ENCODE peak calls at places on chromosome 22, in six cellular contexts. F is AG04449, D is MCF 10A, G is coronary artery, M is sigmoid colon, V is astrocyte of the cerebellum. K is an unnamed sample.

GRCh38 chr22:30117256-30117655 is 37.0 kb downstream of the HORMAD2 start:
- DNase-seq in F (no peak), D (no peak), G (no peak), M (no peak), V (no peak), K (no peak)

GRCh38 chr22:17486313-17486712 is 77.0 kb upstream of the SLC25A18 start:
- DNase-seq in F (no peak), D (no peak), G (no peak), M (no peak), V (no peak), K (no peak)

GRCh38 chr22:27718186-27719032 is 83.1 kb downstream of the MN1 start:
- DNase-seq in F (peak; percentile 73), D (peak; percentile 91), G (peak; percentile 92), M (peak; percentile 92), V (peak; percentile 37), K (peak; percentile 17)

GRCh38 chr22:45648320-45649070 is 23.1 kb upstream of the ATXN10 start:
- DNase-seq in F (no peak), D (no peak), G (no peak), M (no peak), V (no peak), K (no peak)

GRCh38 chr22:39917776-39918493 is 17.1 kb downstream of the GRAP2 start:
- DNase-seq in F (no peak), D (peak; percentile 43), G (no peak), M (no peak), V (no peak), K (no peak)

GRCh38 chr22:19504900-19505734 is 19.1 kb downstream of the CLDN5 start:
- DNase-seq in F (no peak), D (no peak), G (no peak), M (no peak), V (no peak), K (no peak)

GRCh38 chr22:17893900-17894299 is 119.6 kb upstream of the BID start:
- DNase-seq in F (no peak), D (no peak), G (no peak), M (no peak), V (no peak), K (no peak)

GRCh38 chr22:19959587-19960490 is 18.2 kb upstream of the TXNRD2 start:
- DNase-seq in F (no peak), D (no peak), G (no peak), M (peak; percentile 65), V (no peak), K (no peak)

GRCh38 chr22:41512421-41513194 is 31.7 kb downstream of the POLR3H start:
- DNase-seq in F (no peak), D (peak; percentile 87), G (no peak), M (no peak), V (peak; percentile 53), K (peak; percentile 75)

GRCh38 chr22:40436460-40437431 is 66.4 kb downstream of the SGSM3 start:
- DNase-seq in F (no peak), D (peak; percentile 71), G (no peak), M (no peak), V (peak; percentile 58), K (no peak)

GRCh38 chr22:49236541-49237075 is 591.1 kb downstream of the BRD1 start:
- DNase-seq in F (no peak), D (no peak), G (peak; percentile 52), M (no peak), V (no peak), K (no peak)

DNA sequence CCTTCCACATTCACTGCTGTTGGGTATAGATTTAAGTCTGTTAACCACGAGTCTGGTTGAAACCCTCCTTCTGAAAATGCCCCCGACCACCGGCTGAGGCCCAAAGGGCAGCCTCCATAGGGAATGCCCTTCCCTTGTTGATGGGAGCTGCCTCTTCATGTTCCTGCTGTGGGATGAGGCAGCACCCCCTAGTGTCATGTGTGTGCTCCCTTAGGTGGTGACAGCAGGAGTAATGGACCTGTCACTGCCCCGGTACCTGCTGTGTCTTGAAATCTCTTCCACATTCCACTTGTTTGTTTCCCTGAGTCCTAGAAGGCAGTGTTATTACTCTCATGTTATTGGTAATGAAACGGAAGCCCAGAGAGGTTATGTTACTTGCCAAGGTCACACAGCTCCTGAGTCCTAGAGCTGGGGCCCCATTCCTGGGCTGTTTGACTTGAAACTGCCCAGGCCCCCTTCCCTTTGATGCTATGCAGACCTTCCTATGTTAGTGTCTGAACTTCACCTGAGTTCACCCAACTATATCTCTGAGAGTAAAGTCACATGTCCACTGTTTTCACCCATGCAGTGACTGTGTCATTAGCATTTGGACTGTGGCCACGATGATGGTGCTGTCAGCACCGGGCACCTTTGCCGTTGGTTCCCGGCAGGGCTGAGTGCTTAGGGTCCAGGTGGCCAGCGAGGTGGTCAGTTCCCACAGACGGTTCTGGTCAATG is 234.3 kb downstream of the TBC1D22A start:
- DNase-seq in F (no peak), D (peak; percentile 8), G (no peak), M (peak; percentile 24), V (no peak), K (no peak)
- TF ChIP-seq CTCF in F (peak; percentile 1), D (peak; percentile 5), G (no peak), M (no peak), V (peak; percentile 13), K (no peak)

GRCh38 chr22:21735198-21736083 is at the start of gene YPEL1:
- DNase-seq in F (peak; percentile 26), D (peak; percentile 91), G (peak; percentile 96), M (peak; percentile 98), V (peak; percentile 85), K (peak; percentile 100)
- TF ChIP-seq CTCF in F (no peak), D (no peak), G (no peak), M (no peak), V (no peak), K (no peak)

GRCh38 chr22:50696251-50696798 is 23.7 kb downstream of the SHANK3 start:
- DNase-seq in F (no peak), D (no peak), G (no peak), M (peak; percentile 40), V (no peak), K (no peak)

GRCh38 chr22:50695421-50696250 is 23.0 kb downstream of the SHANK3 start:
- DNase-seq in F (no peak), D (peak; percentile 20), G (no peak), M (peak; percentile 52), V (no peak), K (no peak)

GRCh38 chr22:50698546-50698945 is 25.9 kb downstream of the SHANK3 start:
- DNase-seq in F (no peak), D (no peak), G (no peak), M (peak; percentile 60), V (no peak), K (no peak)

GRCh38 chr22:50697667-50698506 is 25.3 kb downstream of the SHANK3 start:
- DNase-seq in F (no peak), D (no peak), G (no peak), M (peak; percentile 58), V (no peak), K (no peak)

DNA sequence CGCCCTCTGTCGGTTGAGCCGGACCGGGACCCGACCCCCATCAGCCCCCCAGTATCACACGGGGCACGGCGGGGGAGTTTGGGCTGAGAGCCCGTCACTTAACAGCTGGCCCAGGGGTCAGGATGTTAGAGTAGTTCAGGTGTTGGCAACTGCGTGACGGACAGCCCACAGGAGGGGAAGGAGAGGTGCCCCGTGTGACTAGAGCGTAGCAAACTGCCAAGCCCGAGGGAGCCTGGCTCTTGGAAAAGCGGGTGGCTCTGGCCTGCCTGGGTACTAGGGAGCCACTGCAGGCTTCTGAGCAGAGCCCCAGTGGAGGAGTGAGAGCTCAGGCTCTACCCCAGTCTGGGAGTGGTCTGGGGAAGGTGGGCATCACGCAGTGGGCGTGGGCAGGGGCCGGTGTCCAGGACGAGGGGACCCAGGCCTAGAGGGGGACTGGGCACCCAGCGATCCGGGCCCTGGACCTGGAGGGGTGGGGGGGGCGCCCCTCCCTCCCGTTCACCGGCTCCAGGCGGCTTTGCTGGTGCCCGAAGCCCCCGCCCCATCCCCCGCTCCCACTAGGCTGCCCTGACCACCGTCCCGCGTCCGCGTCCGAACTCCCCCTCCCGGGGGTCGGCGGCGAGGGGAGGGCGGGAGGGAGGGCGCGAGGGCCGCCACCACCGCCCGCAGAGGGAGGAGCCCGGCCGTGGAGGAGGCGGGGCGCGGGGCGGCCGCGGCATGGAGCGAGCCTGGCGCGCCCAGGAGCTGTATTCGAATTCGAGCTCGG is 24.4 kb downstream of the SHANK3 start:
- DNase-seq in F (no peak), D (no peak), G (no peak), M (peak; percentile 64), V (no peak), K (peak; percentile 76)
- TF ChIP-seq CTCF in F (peak; percentile 84), D (peak; percentile 27), G (no peak), M (no peak), V (peak; percentile 71), K (peak; percentile 58)

DNA sequence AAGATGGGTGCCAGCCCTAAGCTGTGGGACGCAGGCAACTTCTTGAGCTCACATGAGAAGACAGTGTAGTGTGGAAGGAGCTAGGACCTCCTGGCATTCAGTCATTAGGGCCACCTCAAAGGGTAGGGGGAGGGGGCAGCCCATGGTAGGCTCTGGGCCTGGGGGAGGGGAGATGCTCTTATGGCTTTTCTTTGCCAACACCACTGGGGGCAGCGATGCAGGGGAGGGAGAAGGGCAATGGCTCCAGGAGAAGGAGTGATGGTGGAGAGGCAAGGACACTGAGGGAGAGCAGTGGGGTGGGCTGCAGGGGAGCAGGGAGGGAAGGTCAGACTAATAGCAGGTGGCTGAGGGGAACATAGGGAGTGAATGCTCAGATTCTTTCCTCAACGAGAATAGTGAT is 63.3 kb upstream of the SUSD2 start:
- DNase-seq in F (no peak), D (no peak), G (no peak), M (no peak), V (no peak), K (no peak)
- TF ChIP-seq CTCF in F (no peak), D (no peak), G (no peak), M (no peak), V (no peak), K (no peak)

DNA sequence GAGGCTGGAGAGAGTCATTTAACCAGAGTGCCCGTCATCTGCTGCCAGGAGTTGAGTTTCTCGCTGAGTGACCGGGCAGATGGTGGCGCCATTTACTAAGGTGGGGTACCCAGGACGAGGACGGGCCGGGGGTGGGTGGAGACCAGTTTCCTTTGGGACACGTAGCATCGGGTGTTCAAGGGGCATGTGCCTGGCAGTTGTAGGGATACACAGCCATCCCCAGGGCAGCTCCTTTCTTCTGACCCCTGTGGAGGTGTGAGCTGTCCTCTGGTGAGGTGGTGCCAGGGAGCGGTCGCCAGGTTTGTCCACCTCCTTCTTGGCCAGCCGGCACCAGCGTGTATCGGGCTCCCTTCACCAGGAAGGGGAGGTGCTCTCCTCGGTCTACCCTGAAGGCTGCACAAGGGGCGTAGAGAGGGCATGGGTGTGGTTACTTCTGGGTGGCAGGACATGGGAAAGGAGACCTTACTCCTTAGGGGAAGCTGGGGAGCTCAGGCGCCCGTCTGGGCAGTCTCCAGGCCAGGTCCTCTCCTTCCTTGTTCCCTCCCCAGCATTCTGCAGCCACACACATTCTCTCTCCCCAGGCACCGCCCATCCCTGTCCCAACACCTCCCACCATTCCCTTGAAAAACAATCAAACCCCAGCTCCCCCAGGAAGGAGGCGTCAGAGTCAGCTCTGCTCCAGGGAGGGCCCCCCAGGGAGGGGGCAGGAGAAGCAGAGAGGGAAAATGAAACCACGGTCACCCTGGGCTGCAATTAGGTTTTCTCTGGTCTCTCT is 10.3 kb upstream of the MB start:
- DNase-seq in F (peak; percentile 76), D (peak; percentile 88), G (peak; percentile 88), M (peak; percentile 93), V (peak; percentile 89), K (peak; percentile 55)
- TF ChIP-seq CTCF in F (peak; percentile 69), D (peak; percentile 58), G (peak; percentile 45), M (no peak), V (peak; percentile 58), K (peak; percentile 14)

K was measured in nephron progenitor cell.